ENCODE peak calls at places on chromosome 1, in four cellular contexts. C is neural crest cell, Y is type B pancreatic cell, G is fibroblast of the aortic adventitia. R is an unnamed sample.

GRCh38 chr1:15299811-15300210 is 52.8 kb downstream of the FHAD1 start:
- DNase-seq in Y (no peak), C (no peak), G (no peak), R (no peak)

GRCh38 chr1:98367426-98367825 is 294.1 kb upstream of the SNX7 start:
- DNase-seq in C (no peak), G (no peak), Y (no peak), R (no peak)

GRCh38 chr1:40841602-40842001 is 20.6 kb downstream of the CITED4 start:
- DNase-seq in G (no peak), Y (no peak), C (no peak), R (no peak)

GRCh38 chr1:172719066-172719627 is 60.2 kb downstream of the FASLG start:
- DNase-seq in C (no peak), Y (no peak), G (peak; percentile 76), R (no peak)

GRCh38 chr1:56683569-56683968 is 38.5 kb downstream of the PRKAA2 start:
- DNase-seq in G (no peak), Y (no peak), C (no peak), R (no peak)

GRCh38 chr1:19336543-19336942 is 24.4 kb downstream of the SLC66A1 start:
- DNase-seq in Y (no peak), G (no peak), C (no peak), R (no peak)

GRCh38 chr1:162321809-162322422 is 54.7 kb downstream of the SPATA46 start:
- DNase-seq in C (no peak), Y (no peak), G (no peak), R (no peak)

GRCh38 chr1:235954306-235955283 is 87.9 kb upstream of the LYST start:
- DNase-seq in G (no peak), C (no peak), Y (no peak), R (peak; percentile 33)

GRCh38 chr1:240831191-240831631 is 219.3 kb upstream of the GREM2 start:
- DNase-seq in Y (no peak), G (peak; percentile 92), C (no peak), R (no peak)

GRCh38 chr1:223264529-223264928 is 99.4 kb downstream of the SUSD4 start:
- DNase-seq in C (no peak), G (no peak), Y (no peak), R (no peak)

GRCh38 chr1:116569776-116570357 is 959 bp downstream of the CD58 start:
- DNase-seq in C (no peak), G (no peak), Y (no peak), R (peak; percentile 31)

GRCh38 chr1:75672528-75673393 is 51.7 kb upstream of the ACADM start:
- DNase-seq in G (peak; percentile 79), Y (no peak), C (no peak), R (no peak)

GRCh38 chr1:10341062-10341600 is 57.7 kb upstream of the PGD start:
- DNase-seq in Y (no peak), G (no peak), C (no peak), R (no peak)

DNA sequence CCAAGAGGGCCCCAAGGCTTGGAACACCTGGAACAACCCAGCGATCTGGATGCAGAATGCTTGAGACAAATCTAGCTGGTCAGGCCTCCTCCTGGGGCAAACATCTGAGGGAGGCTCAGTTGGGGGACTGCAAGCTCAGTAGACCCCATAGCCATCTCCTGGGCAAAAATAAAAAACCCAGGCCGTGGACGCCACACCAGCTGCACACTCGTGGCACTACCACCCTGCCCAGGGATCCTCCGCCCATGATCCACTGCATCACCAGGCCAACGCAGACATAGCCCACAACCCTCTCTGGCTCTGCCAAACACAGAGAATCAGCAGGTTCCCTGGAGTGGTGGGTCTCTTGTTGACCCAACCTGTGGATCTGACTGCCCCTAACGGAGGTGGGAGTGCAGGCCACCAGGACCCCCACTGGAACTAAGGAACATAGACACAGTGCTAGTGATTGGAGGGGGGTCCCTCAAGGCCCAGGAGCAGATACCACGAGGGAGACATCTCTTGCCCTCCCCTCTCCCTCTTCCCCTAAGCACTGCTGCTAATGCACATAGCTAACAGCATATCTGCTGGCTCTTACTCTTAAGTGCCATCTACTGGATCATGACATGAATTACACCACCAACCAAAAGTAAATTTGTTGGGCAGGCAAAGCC is 147.2 kb downstream of the CHD1L start:
- DNase-seq in Y (no peak), G (peak; percentile 73), C (peak; percentile 12), R (no peak)
- TF ChIP-seq CTCF in Y (peak; percentile 83), G (peak; percentile 89), C (peak; percentile 75), R (peak; percentile 63)

GRCh38 chr1:237492359-237492758 is 398.4 kb downstream of the ZP4 start:
- DNase-seq in G (no peak), C (no peak), Y (no peak), R (no peak)
- TF ChIP-seq CTCF in G (no peak), C (peak; percentile 29), Y (peak; percentile 48), R (no peak)

DNA sequence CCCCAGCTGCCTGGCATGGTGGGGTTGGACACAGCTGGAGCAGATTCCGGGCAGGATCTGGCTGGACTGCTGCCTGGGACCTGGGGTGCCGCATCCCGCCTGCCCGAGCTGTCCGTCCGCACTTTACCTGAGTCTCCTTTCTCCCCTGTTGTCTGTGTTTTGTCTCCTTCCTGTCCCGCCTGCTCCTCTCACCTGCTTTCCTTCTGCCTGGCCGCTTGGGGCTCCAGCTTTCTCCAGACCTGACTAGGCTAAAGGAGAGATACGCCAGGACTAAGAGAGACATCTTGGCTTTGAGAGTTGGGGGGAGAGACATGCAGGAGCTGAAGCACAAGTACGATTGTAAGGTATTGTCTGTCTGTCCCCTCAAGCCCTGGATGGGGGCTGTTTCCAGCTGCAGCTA is 73.3 kb downstream of the ARHGEF10L start:
- DNase-seq in C (no peak), Y (no peak), G (no peak), R (no peak)
- TF ChIP-seq CTCF in C (no peak), Y (no peak), G (no peak), R (no peak)

GRCh38 chr1:218547901-218548730 is 203.0 kb downstream of the TGFB2 start:
- DNase-seq in G (no peak), Y (no peak), C (no peak), R (no peak)

GRCh38 chr1:218548764-218549163 is 203.6 kb downstream of the TGFB2 start:
- DNase-seq in G (no peak), C (no peak), Y (no peak), R (no peak)

GRCh38 chr1:218546314-218546713 is 201.2 kb downstream of the TGFB2 start:
- DNase-seq in C (no peak), Y (no peak), G (peak; percentile 43), R (no peak)
- TF ChIP-seq CTCF in C (no peak), Y (no peak), G (peak; percentile 30), R (no peak)